ENCODE peak calls at places on chromosomes 13 and 19, in four cellular contexts. P is Karpas-422, V is GM23338, M is hepatocyte. X is an unnamed sample.

GRCh38 chr19:48683349-48683748 is 10.5 kb upstream of the NTN5 start:
- DNase-seq in P (no peak), V (no peak), M (no peak), X (no peak)

GRCh38 chr19:43591904-43592772 is 3.8 kb downstream of the IRGQ start:
- DNase-seq in P (no peak), V (no peak), M (no peak), X (no peak)

GRCh38 chr13:111184685-111185401 is 69.7 kb downstream of the ARHGEF7 start:
- DNase-seq in P (peak; percentile 96), V (no peak), M (no peak), X (no peak)

GRCh38 chr13:111893071-111893606 is 173.8 kb upstream of the SOX1 start:
- DNase-seq in P (no peak), V (peak; percentile 84), M (peak; percentile 54), X (peak; percentile 82)

GRCh38 chr13:30395192-30396158 is 26.8 kb upstream of the UBE2L5 start:
- DNase-seq in P (peak; percentile 95), V (peak; percentile 78), M (peak; percentile 93), X (peak; percentile 76)

GRCh38 chr13:68076046-68076445 is 845.9 kb upstream of the PCDH9 start:
- DNase-seq in P (no peak), V (no peak), M (no peak), X (no peak)

GRCh38 chr13:105442040-105442439 is 1093.4 kb downstream of the EFNB2 start:
- DNase-seq in P (no peak), V (no peak), M (no peak), X (no peak)

GRCh38 chr19:2353895-2354592 is 6.0 kb upstream of the TMPRSS9 start:
- DNase-seq in P (no peak), V (no peak), M (no peak), X (no peak)

GRCh38 chr19:16315825-16316505 is 8.7 kb upstream of the KLF2 start:
- DNase-seq in P (no peak), V (no peak), M (peak; percentile 79), X (no peak)

GRCh38 chr13:82330499-82330898 is 1551.8 kb downstream of the SLITRK1 start:
- DNase-seq in P (peak; percentile 70), V (peak; percentile 65), M (no peak), X (no peak)

GRCh38 chr13:105878119-105878518 is 657.3 kb downstream of the EFNB2 start:
- DNase-seq in P (no peak), V (no peak), M (no peak), X (no peak)

GRCh38 chr13:74082741-74083160 is 51.5 kb downstream of the KLF12 start:
- DNase-seq in P (no peak), V (no peak), M (peak; percentile 11), X (no peak)

GRCh38 chr13:112687836-112688559 is 1.8 kb upstream of the ATP11A start:
- DNase-seq in P (no peak), V (no peak), M (no peak), X (peak; percentile 17)

GRCh38 chr13:28716511-28716910 is 2.3 kb downstream of the SLC46A3 start:
- DNase-seq in P (no peak), V (no peak), M (peak; percentile 46), X (no peak)

GRCh38 chr13:111662895-111663294 is 342.5 kb downstream of the TEX29 start:
- DNase-seq in P (no peak), V (no peak), M (no peak), X (no peak)

GRCh38 chr19:43697295-43697694 is 18.6 kb upstream of the IRGC start:
- DNase-seq in P (no peak), V (no peak), M (no peak), X (no peak)

GRCh38 chr13:106534844-106535551 is 464 bp downstream of the EFNB2 start:
- DNase-seq in P (no peak), V (peak; percentile 35), M (peak; percentile 49), X (no peak)

GRCh38 chr13:40648841-40649240 is 17.6 kb downstream of the FOXO1 start:
- DNase-seq in P (no peak), V (peak; percentile 49), M (no peak), X (no peak)

DNA sequence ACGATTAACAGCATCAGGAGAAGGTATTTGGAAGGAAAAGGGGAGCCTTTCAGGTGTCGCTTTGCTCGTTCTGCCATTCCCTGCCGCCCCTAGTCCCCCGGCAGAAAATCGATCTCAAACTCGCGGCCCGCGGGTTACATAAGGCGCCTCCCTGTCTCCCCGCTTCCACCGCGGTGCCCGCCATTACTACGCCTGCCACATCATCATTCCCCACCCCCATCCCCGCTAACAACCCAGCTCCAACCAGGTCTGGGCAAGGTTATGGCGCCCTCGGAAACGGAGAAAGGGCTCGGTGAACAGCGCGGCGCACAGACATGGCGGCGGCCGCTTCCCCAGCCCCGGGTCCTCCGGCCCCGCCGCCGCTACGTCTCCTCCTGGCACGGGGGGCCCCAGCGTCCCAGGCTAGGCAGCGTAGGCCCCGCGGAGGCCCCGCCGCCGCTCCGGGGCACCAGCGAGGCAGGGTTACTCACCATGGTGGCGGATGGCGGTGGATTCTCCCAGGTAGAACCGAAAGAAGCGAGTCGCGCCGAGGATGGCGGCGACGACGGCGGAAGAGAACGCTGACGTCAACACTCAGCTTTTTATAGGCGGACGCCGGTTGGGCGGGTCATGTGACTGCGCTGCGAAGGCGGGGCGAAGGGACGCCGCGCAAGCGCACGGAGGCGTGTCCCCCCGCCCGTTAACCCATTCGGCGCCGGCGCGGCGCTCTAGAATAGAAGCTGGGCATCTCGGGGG is at the start of gene EEF2:
- DNase-seq in P (peak; percentile 97), V (peak; percentile 94), M (peak; percentile 96), X (peak; percentile 81)
- H4K20me1 ChIP-seq in P (peaks cover 50% of the 10 kb centered on the region), V (peaks cover 48% of the 10 kb centered on the region), M (peaks cover 51% of the 10 kb centered on the region), X (peaks cover 4% of the 10 kb centered on the region)

DNA sequence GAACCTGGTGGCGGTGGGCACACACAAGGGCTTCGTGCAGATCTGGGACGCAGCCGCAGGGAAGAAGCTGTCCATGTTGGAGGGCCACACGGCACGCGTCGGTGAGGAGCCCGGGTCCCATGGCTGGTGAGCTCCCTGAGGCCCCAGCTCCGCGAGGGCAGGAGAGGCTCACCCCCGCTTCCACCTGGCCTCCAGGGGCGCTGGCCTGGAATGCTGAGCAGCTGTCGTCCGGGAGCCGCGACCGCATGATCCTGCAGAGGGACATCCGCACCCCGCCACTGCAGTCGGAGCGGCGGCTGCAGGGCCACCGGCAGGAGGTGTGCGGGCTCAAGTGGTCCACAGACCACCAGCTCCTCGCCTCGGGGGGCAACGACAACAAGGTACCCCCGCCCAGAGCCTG is 7.3 kb upstream of the TEKTIP1 start:
- DNase-seq in P (no peak), V (peak; percentile 71), M (no peak), X (peak; percentile 48)
- H4K20me1 ChIP-seq in P (no peaks in the 10 kb centered on the region), V (no peaks in the 10 kb centered on the region), M (no peaks in the 10 kb centered on the region), X (no peaks in the 10 kb centered on the region)

GRCh38 chr13:21033224-21033855 is 28.0 kb downstream of the LATS2 start:
- DNase-seq in P (no peak), V (no peak), M (no peak), X (no peak)
- H4K20me1 ChIP-seq in P (no peaks in the 10 kb centered on the region), V (peaks cover 46% of the 10 kb centered on the region), M (peaks cover 45% of the 10 kb centered on the region), X (no peaks in the 10 kb centered on the region)

GRCh38 chr19:39412867-39413268 is 399 bp downstream of the PLEKHG2 start:
- DNase-seq in P (no peak), V (peak; percentile 66), M (no peak), X (no peak)

GRCh38 chr19:39410620-39411005 is 1.9 kb upstream of the PLEKHG2 start:
- DNase-seq in P (peak; percentile 42), V (no peak), M (peak; percentile 59), X (no peak)

GRCh38 chr19:39411006-39411831 is 1.2 kb upstream of the PLEKHG2 start:
- DNase-seq in P (peak; percentile 43), V (no peak), M (peak; percentile 86), X (no peak)

GRCh38 chr19:39412100-39412866 is at the start of gene PLEKHG2:
- DNase-seq in P (peak; percentile 99), V (peak; percentile 100), M (peak; percentile 99), X (peak; percentile 99)

DNA sequence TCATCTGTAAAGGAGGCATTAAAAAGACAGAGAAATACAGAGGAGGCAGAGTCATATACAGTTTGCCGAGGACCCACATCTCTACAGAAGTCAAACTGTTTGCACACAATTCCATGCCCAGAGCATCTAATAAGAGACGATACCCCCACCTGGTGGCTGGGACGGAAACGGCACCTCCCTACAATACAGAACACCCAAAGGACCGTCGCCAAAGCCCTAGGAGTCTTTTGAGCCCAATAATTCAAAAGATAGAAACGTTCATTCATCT is 703 bp upstream of the PLEKHG2 start:
- DNase-seq in P (peak; percentile 96), V (peak; percentile 97), M (peak; percentile 95), X (peak; percentile 81)
- H4K20me1 ChIP-seq in P (peaks cover 18% of the 10 kb centered on the region), V (peaks cover 18% of the 10 kb centered on the region), M (peaks cover 20% of the 10 kb centered on the region), X (peaks cover 2% of the 10 kb centered on the region)

GRCh38 chr19:40265055-40265762 is 19.9 kb downstream of the AKT2 start:
- DNase-seq in P (no peak), V (no peak), M (no peak), X (no peak)

GRCh38 chr19:40265763-40266099 is 19.4 kb downstream of the AKT2 start:
- DNase-seq in P (no peak), V (no peak), M (no peak), X (no peak)

GRCh38 chr19:40266912-40267600 is 18.1 kb downstream of the AKT2 start:
- DNase-seq in P (no peak), V (peak; percentile 60), M (no peak), X (no peak)

GRCh38 chr19:40267601-40267997 is 17.5 kb downstream of the AKT2 start:
- DNase-seq in P (no peak), V (no peak), M (no peak), X (no peak)

GRCh38 chr19:40266111-40266510 is 19.0 kb downstream of the AKT2 start:
- DNase-seq in P (no peak), V (no peak), M (no peak), X (no peak)
- H4K20me1 ChIP-seq in P (peaks cover 28% of the 10 kb centered on the region), V (peaks cover 10% of the 10 kb centered on the region), M (peaks cover 52% of the 10 kb centered on the region), X (peaks cover 2% of the 10 kb centered on the region)

DNA sequence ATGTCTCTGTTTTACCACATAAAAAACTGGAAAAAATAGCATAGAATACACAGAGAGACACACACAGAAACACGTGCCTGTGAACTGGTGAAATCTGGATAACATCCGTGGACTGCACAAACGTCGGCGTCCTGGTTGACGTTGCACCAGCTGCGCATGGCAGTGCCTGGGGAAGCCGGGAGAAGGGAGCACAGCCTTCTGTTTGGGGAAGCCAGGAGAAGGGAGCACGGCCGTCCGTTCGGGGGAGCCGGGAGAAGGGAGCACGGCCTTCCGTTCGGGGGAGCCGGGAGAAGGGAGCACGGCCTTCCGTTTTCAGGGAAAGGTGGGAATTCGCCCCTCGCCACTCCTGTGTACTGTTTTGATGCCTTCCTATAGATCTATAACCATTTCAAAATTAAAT is 63.8 kb upstream of the C13orf46 start:
- DNase-seq in P (no peak), V (no peak), M (no peak), X (no peak)
- H4K20me1 ChIP-seq in P (no peaks in the 10 kb centered on the region), V (no peaks in the 10 kb centered on the region), M (no peaks in the 10 kb centered on the region), X (peaks cover 3% of the 10 kb centered on the region)

X was measured in H9.